ENCODE peak calls at places on chromosome 3, in eight cellular contexts. O, S, H, G, I, Z, A and R are unnamed samples.

GRCh38 chr3:17494117-17494809 is 248.2 kb downstream of the TBC1D5 start:
- DNase-seq in I (no peak), S (no peak), H (no peak), Z (no peak), A (no peak), G (no peak), O (peak), R (no peak)

GRCh38 chr3:73729969-73730440 is 105.3 kb upstream of the PDZRN3 start:
- DNase-seq in S (no peak), Z (peak), A (no peak), G (no peak), H (peak), O (peak), I (no peak), R (no peak)

GRCh38 chr3:135513106-135514063 is 452.1 kb upstream of the PPP2R3A start:
- DNase-seq in A (peak), S (peak), O (no peak), G (no peak), I (peak), Z (no peak), H (no peak), R (peak)

GRCh38 chr3:81910244-81910852 is 148.9 kb upstream of the GBE1 start:
- DNase-seq in S (peak), G (no peak), H (no peak), A (peak), O (peak), I (peak), Z (no peak), R (peak)

GRCh38 chr3:183626877-183627594 is 8.4 kb upstream of the KLHL24 start:
- DNase-seq in Z (peak), O (no peak), A (no peak), H (peak), G (no peak), I (no peak), S (no peak), R (no peak)

GRCh38 chr3:123158899-123159390 is 42.8 kb upstream of the SEC22A start:
- DNase-seq in G (no peak), I (no peak), Z (no peak), O (no peak), H (no peak), A (no peak), S (no peak), R (no peak)

GRCh38 chr3:4983739-4984510 is 4.7 kb downstream of the BHLHE40 start:
- DNase-seq in S (no peak), H (no peak), Z (no peak), I (peak), O (no peak), A (no peak), G (no peak), R (no peak)

GRCh38 chr3:15367059-15367458 is 34.7 kb upstream of the SH3BP5 start:
- DNase-seq in S (no peak), H (no peak), I (peak), G (no peak), O (no peak), Z (no peak), A (no peak), R (no peak)

GRCh38 chr3:46861293-46861995 is 1.8 kb downstream of the MYL3 start:
- DNase-seq in A (no peak), H (peak), Z (peak), G (no peak), I (no peak), S (no peak), O (peak), R (no peak)

GRCh38 chr3:59429203-59429602 is 379.4 kb upstream of the CFAP20DC start:
- DNase-seq in G (no peak), S (no peak), H (no peak), Z (no peak), O (no peak), A (no peak), I (no peak), R (no peak)

GRCh38 chr3:63857311-63857710 is 6.3 kb downstream of the THOC7 start:
- DNase-seq in S (no peak), H (no peak), A (no peak), G (no peak), Z (no peak), O (no peak), I (peak), R (no peak)

GRCh38 chr3:98645039-98645438 is 51.6 kb upstream of the CPOX start:
- DNase-seq in Z (no peak), O (no peak), H (no peak), S (peak), I (peak), G (no peak), A (no peak), R (no peak)

GRCh38 chr3:42130329-42131070 is 39.3 kb downstream of the TRAK1 start:
- DNase-seq in O (no peak), H (no peak), S (no peak), Z (no peak), A (no peak), I (peak), G (no peak), R (no peak)

GRCh38 chr3:192422321-192422997 is 304.9 kb downstream of the FGF12 start:
- DNase-seq in O (no peak), A (no peak), I (peak), S (no peak), H (no peak), Z (no peak), G (no peak), R (no peak)

GRCh38 chr3:73485877-73486311 is 138.8 kb downstream of the PDZRN3 start:
- DNase-seq in Z (no peak), H (no peak), G (no peak), I (no peak), A (no peak), S (peak), O (no peak), R (no peak)

GRCh38 chr3:41234823-41235722 is 35.8 kb downstream of the CTNNB1 start:
- DNase-seq in I (no peak), O (no peak), S (peak), Z (no peak), G (no peak), H (no peak), A (no peak), R (no peak)

GRCh38 chr3:98612587-98612986 is 19.2 kb upstream of the CPOX start:
- DNase-seq in S (peak), H (no peak), O (no peak), A (peak), Z (no peak), I (no peak), G (no peak), R (peak)

GRCh38 chr3:197462808-197463207 is 93.0 kb downstream of the BDH1 start:
- DNase-seq in I (no peak), S (no peak), G (no peak), H (no peak), A (no peak), Z (no peak), O (no peak), R (no peak)

GRCh38 chr3:195118671-195119070 is 152.3 kb downstream of the XXYLT1 start:
- DNase-seq in Z (no peak), I (no peak), O (no peak), A (no peak), H (no peak), G (no peak), S (no peak), R (no peak)

GRCh38 chr3:37453393-37454391 is 279.3 kb upstream of the LRRFIP2 start:
- DNase-seq in A (no peak), H (peak), G (no peak), S (peak), O (peak), I (no peak), Z (peak), R (no peak)